ENCODE peak calls at places on chromosomes 12 and 14, in eight cellular contexts. C is K562, S is stomach, A is transverse colon, V is ovary, N is tibial nerve, E is A549, Q is SK-N-SH. D is an unnamed sample.

GRCh38 chr14:35366048-35366428 is 38.5 kb downstream of the NFKBIA start:
- DNase-seq in C (no peak), S (no peak), A (no peak), V (no peak), N (no peak), E (no peak), Q (no peak), D (peak; percentile 78)

GRCh38 chr14:37558740-37559139 is 36.3 kb downstream of the FOXA1 start:
- DNase-seq in C (no peak), S (no peak), A (no peak), V (no peak), N (no peak), E (no peak), Q (no peak), D (no peak)

GRCh38 chr12:31521972-31522371 is 69.0 kb downstream of the DENND5B start:
- DNase-seq in C (no peak), S (no peak), A (no peak), V (no peak), N (no peak), E (peak; percentile 56), Q (no peak), D (no peak)

GRCh38 chr12:76277480-76277879 is 70.7 kb downstream of the BBS10 start:
- DNase-seq in C (no peak), S (no peak), A (no peak), V (no peak), N (no peak), E (no peak), Q (no peak), D (no peak)

GRCh38 chr12:106051853-106052531 is 86.8 kb downstream of the NUAK1 start:
- DNase-seq in C (no peak), S (no peak), A (no peak), V (no peak), N (no peak), E (no peak), Q (no peak), D (no peak)

GRCh38 chr14:43894534-43894933 is 612.5 kb downstream of the FSCB start:
- DNase-seq in C (peak; percentile 25), S (no peak), A (no peak), V (no peak), N (no peak), E (peak; percentile 17), Q (peak; percentile 0), D (no peak)

GRCh38 chr14:77098470-77099353 is 654 bp downstream of the CIPC start:
- DNase-seq in C (peak; percentile 35), S (peak; percentile 54), A (peak; percentile 59), V (peak; percentile 35), N (peak; percentile 41), E (no peak), Q (peak; percentile 36), D (peak; percentile 51)

GRCh38 chr14:103530390-103530789 is 1.4 kb downstream of the TRMT61A start:
- DNase-seq in C (peak; percentile 56), S (no peak), A (no peak), V (no peak), N (no peak), E (no peak), Q (no peak), D (no peak)

GRCh38 chr14:37140176-37140575 is 32.2 kb downstream of the SLC25A21 start:
- DNase-seq in C (no peak), S (no peak), A (no peak), V (no peak), N (no peak), E (no peak), Q (no peak), D (no peak)

GRCh38 chr12:93003540-93004239 is 74.6 kb upstream of the EEA1 start:
- DNase-seq in C (no peak), S (no peak), A (no peak), V (no peak), N (no peak), E (no peak), Q (no peak), D (no peak)

DNA sequence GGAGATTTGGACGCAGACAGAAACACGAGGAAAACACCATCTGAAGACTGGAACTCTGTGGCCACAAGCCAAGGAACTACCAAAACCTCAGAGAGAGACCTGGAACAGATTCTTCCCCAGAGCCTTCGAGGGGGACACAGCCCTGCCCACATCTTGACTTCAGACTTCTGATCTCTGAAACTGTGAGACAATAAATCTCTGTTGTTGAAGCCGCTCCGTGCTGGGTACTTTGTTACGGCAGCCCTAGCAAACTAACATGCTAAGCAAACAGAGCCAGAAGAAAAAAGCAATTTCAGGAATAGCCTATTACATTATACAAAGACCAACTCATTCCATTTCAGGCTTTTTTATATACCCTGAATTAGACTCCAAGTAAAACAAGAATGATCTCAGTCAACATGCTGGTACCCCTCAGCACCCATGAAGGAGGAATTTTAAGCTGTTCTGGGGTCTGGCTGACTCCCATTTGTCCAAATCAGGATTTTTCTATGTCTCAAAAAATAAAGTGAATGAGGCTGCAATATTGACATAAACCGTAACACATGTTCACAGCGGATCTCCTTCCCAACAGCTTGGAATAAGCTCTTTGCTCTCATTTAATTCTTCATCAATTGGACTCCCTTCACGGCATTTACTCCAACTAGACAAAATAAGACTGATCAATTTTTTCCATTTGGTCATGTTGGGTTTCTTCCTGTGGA is 190.1 kb downstream of the FOXN3 start:
- DNase-seq in C (no peak), S (no peak), A (no peak), V (peak; percentile 39), N (peak; percentile 30), E (no peak), Q (no peak), D (no peak)
- TF ChIP-seq EP300 in C (no peak), S (no peak), A (no peak), V (no peak), N (no peak), E (no peak), Q (no peak), D (no peak)

DNA sequence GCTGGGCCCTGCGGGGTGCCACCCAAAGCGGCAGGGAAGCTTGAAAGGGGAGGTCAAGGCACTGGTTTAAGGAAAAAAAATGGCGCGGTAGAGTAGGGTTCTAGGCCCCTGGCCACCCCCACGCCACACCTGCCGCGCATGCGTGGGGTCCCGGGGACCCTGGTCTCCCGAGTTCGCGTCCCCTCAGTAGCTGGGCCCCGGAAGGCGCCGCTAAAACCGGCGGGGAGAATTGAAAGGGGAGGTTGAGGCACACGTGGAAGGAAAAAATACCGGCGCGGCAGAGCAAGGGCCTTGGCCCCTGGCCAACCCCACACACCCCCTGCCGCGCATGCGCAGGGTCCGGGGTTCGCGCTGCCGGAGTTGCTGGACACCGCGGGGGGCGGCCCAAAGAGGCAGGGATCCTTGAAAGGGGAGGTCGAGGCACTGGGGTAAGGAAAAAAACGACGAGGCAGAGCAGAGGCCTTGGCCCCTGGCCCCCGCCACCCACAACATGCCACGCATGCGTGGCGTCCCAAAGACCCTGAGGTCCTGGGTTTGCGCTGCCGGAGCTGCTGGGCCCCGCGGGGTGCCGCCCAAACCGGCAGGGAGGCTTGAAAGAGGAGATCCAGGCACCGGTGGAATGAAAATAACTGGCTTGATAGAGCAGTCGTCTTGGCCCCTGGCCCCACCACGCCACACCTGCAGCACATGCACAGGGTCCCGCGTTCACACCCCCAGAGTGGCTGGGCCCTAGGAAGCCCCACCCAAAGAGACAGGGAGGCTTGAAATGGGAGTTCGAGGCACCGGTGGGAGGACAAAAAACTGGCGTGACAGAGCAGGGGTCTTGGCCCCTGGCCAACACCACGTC is 314.5 kb downstream of the ALG10 start:
- DNase-seq in C (peak; percentile 76), S (no peak), A (no peak), V (no peak), N (no peak), E (peak; percentile 55), Q (peak; percentile 57), D (peak; percentile 74)
- H3K4me3 ChIP-seq in C (peak overlapping the region; percentile 34), S (no peak overlapping the region), A (no peak overlapping the region), V (no peak overlapping the region), N (no peak overlapping the region), E (peak overlapping the region; percentile 44), Q (peak overlapping the region; percentile 12), D (no peak overlapping the region)

GRCh38 chr12:47802312-47802711 is 17.4 kb downstream of the HDAC7 start:
- DNase-seq in C (no peak), S (no peak), A (no peak), V (no peak), N (no peak), E (no peak), Q (peak; percentile 52), D (no peak)
- TF ChIP-seq CTCF in C (peak; percentile 29), S (no peak), A (no peak), V (no peak), N (no peak), E (no peak), Q (peak; percentile 39), D (no peak)

GRCh38 chr12:87116778-87117177 is 860.6 kb upstream of the MGAT4C start:
- DNase-seq in C (no peak), S (no peak), A (no peak), V (no peak), N (no peak), E (no peak), Q (no peak), D (no peak)

GRCh38 chr12:87120440-87120839 is 864.2 kb upstream of the MGAT4C start:
- DNase-seq in C (no peak), S (no peak), A (no peak), V (no peak), N (no peak), E (peak; percentile 31), Q (no peak), D (no peak)

GRCh38 chr12:87119713-87120112 is 863.5 kb upstream of the MGAT4C start:
- DNase-seq in C (no peak), S (no peak), A (no peak), V (no peak), N (no peak), E (no peak), Q (peak; percentile 22), D (no peak)

GRCh38 chr12:87117516-87117915 is 861.3 kb upstream of the MGAT4C start:
- DNase-seq in C (no peak), S (no peak), A (no peak), V (no peak), N (no peak), E (peak; percentile 13), Q (no peak), D (no peak)

DNA sequence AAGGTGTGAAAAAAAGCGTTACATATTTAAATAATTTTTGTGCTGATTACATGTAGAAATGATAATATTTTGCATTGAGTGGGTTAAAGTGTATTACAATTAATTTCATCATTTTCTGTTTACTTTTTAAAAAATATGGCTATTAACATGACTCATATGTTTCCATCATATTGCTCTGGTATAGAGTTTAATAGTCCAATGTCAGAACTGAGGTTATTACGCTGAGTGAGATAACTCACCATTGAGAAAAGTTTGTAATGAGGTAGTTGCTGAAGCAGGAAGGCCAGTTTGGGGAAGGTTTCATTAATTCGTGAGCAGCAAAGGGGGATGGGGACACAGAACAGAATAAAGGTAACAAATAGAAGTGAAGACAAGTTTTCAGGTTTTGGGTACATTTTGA is 865.7 kb upstream of the MGAT4C start:
- DNase-seq in C (no peak), S (no peak), A (no peak), V (no peak), N (no peak), E (no peak), Q (no peak), D (no peak)
- TF ChIP-seq EP300 in C (no peak), S (no peak), A (no peak), V (no peak), N (no peak), E (no peak), Q (no peak), D (no peak)

DNA sequence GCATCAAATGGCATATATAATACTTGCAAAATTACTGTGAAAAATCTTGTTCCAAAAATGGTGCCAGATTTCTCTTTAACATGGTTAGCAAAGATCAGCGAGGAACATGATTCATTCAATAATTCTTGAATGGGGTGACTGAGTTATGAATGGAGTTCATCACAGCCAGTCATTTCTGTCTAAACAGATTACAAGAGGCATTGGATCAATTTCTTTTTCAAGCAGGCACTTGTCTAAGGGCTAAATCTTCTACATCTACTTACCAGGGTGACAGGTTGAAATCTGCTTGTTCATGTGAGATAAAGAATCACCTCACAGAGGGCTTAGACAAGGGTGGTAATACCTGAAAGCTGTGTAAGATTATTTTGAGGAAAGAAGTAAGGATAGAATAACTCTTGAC is 247.7 kb downstream of the ATP23 start:
- DNase-seq in C (no peak), S (no peak), A (no peak), V (no peak), N (no peak), E (no peak), Q (no peak), D (no peak)
- H3K4me3 ChIP-seq in C (no peak overlapping the region), S (no peak overlapping the region), A (no peak overlapping the region), V (no peak overlapping the region), N (no peak overlapping the region), E (no peak overlapping the region), Q (no peak overlapping the region), D (no peak overlapping the region)